ENCODE peak calls at places on chromosomes 12 and 14, in seven cellular contexts. A is HCT116, U is K562, Q is SK-N-SH, G is H1, O is GM12878, N is HepG2. I is an unnamed sample.

GRCh38 chr12:116547955-116548471 is 11.2 kb upstream of the MAP1LC3B2 start:
- DNase-seq in A (no peak), U (peak; percentile 30), Q (no peak), G (no peak), O (no peak), N (no peak), I (no peak)

GRCh38 chr12:1504304-1505150 is 89.9 kb downstream of the FBXL14 start:
- DNase-seq in A (no peak), U (no peak), Q (no peak), G (peak; percentile 22), O (no peak), N (no peak), I (no peak)

GRCh38 chr14:58245562-58245961 is 919 bp downstream of the PSMA3 start:
- DNase-seq in A (no peak), U (no peak), Q (no peak), G (no peak), O (no peak), N (no peak), I (no peak)

GRCh38 chr12:68418137-68418460 is 85.9 kb upstream of the MDM1 start:
- DNase-seq in A (no peak), U (no peak), Q (no peak), G (no peak), O (no peak), N (no peak), I (no peak)

GRCh38 chr14:89000007-89000942 is 175.8 kb downstream of the TTC8 start:
- DNase-seq in A (peak; percentile 53), U (peak; percentile 56), Q (no peak), G (no peak), O (no peak), N (peak; percentile 29), I (peak; percentile 16)

GRCh38 chr12:119102714-119103113 is 76.0 kb upstream of the HSPB8 start:
- DNase-seq in A (no peak), U (no peak), Q (no peak), G (no peak), O (no peak), N (no peak), I (no peak)

GRCh38 chr12:83933615-83934014 is 979.0 kb downstream of the SLC6A15 start:
- DNase-seq in A (no peak), U (no peak), Q (no peak), G (no peak), O (no peak), N (no peak), I (no peak)

GRCh38 chr12:89439946-89440345 is 84.7 kb downstream of the GALNT4 start:
- DNase-seq in A (no peak), U (no peak), Q (no peak), G (no peak), O (no peak), N (no peak), I (no peak)

GRCh38 chr12:106353178-106353577 is 4.4 kb upstream of the POLR3B start:
- DNase-seq in A (no peak), U (no peak), Q (no peak), G (no peak), O (no peak), N (no peak), I (no peak)

GRCh38 chr12:130162771-130163460 is 652 bp downstream of the FZD10 start:
- DNase-seq in A (no peak), U (no peak), Q (peak; percentile 55), G (peak; percentile 65), O (no peak), N (no peak), I (no peak)

GRCh38 chr12:25996677-25997076 is 38.2 kb downstream of the RASSF8 start:
- DNase-seq in A (no peak), U (no peak), Q (no peak), G (no peak), O (no peak), N (no peak), I (no peak)

GRCh38 chr12:82874935-82875334 is 188.2 kb downstream of the TMTC2 start:
- DNase-seq in A (no peak), U (no peak), Q (no peak), G (no peak), O (no peak), N (no peak), I (no peak)

GRCh38 chr12:50232771-50233209 is 50.5 kb downstream of the LIMA1 start:
- DNase-seq in A (no peak), U (no peak), Q (peak; percentile 52), G (no peak), O (no peak), N (no peak), I (no peak)

GRCh38 chr12:15152456-15152855 is 68.8 kb downstream of the RERG start:
- DNase-seq in A (no peak), U (no peak), Q (no peak), G (no peak), O (no peak), N (no peak), I (no peak)
- H3K9ac ChIP-seq in A (no peak overlapping the region), U (no peak overlapping the region), Q (no peak overlapping the region), G (no peak overlapping the region), O (no peak overlapping the region), N (no peak overlapping the region), I (no peak overlapping the region)

DNA sequence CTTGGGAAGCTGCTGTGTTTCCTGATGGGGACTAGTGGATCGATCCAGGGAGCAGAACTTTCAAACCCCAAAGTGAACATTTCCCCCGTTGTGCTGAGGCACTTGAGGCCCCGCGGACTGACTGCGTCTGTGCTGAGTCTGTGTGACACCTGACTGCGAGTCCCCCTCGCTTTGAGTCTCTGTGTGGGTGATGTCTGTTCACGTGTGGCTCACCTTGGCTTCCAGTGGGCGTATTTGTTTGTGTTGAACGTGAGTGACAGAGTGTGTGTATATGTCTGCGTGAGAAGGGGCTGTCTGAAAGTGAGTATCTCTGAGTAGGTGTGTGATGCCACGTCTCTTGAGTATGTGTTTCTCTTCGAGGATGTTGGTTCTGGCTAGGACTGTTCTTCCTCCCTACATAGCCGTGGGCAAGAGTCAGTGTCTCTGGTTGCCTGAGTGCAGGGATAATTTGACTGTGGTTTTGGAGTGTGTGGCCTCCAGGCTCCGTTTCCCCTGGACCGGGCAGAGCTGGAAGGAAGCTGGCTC is 1.3 kb downstream of the TEAD4 start:
- DNase-seq in A (no peak), U (peak; percentile 16), Q (no peak), G (peak; percentile 57), O (no peak), N (peak; percentile 34), I (no peak)
- TF ChIP-seq YY1 in A (no peak), U (no peak), Q (no peak), G (no peak), O (no peak), N (no peak), I (no peak)

DNA sequence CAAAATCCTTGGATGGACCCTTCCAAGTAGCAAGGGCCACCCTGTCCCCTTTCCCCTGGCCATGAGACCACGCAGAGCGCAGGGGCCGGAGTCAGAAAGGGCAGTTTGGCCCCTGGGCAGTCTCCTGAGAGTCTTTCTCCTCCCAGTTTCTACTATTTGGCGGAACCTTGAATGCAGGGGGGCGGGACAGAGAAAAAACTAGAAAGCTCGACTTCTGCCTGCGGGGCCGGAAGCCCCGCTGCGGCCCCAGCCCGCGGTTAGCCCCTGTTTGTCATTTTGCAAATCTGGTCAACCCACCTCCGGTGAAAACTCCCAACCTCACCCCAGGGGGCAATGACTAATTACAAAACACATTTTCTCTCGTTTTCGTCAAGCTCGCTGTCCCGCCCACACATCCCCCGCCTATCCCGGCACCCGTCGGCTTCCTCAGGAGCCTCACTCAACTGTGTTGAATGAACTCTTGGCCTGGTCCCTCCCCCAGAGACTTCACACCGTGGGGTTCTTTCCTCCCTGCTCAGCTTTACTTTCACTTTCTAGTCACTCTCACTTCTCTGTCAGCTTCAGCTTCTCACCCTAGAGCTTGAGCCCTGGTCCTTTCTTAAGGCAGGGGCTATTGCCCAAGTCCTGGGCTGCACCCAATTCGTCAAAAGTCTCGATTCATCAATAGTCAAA is 66.7 kb downstream of the IRF2BPL start:
- DNase-seq in A (peak; percentile 98), U (peak; percentile 81), Q (no peak), G (peak; percentile 94), O (peak; percentile 100), N (peak; percentile 94), I (peak; percentile 100)
- H3K9ac ChIP-seq in A (peak overlapping the region; percentile 74), U (peak overlapping the region; percentile 68), Q (peak overlapping the region; percentile 52), G (peak overlapping the region; percentile 78), O (peak overlapping the region; percentile 95), N (peak overlapping the region; percentile 57), I (peak overlapping the region; percentile 66)

GRCh38 chr14:105884808-105885281 is 358.5 kb downstream of the TMEM121 start:
- DNase-seq in A (no peak), U (no peak), Q (no peak), G (no peak), O (no peak), N (no peak), I (no peak)
- TF ChIP-seq YY1 in A (no peak), U (no peak), Q (no peak), G (no peak), O (no peak), N (no peak), I (no peak)

GRCh38 chr12:76719642-76720041 is 44.3 kb upstream of the ZDHHC17 start:
- DNase-seq in A (no peak), U (no peak), Q (no peak), G (no peak), O (no peak), N (no peak), I (no peak)
- H3K9ac ChIP-seq in A (no peak overlapping the region), U (no peak overlapping the region), Q (peak overlapping the region; percentile 17), G (no peak overlapping the region), O (no peak overlapping the region), N (no peak overlapping the region), I (no peak overlapping the region)

DNA sequence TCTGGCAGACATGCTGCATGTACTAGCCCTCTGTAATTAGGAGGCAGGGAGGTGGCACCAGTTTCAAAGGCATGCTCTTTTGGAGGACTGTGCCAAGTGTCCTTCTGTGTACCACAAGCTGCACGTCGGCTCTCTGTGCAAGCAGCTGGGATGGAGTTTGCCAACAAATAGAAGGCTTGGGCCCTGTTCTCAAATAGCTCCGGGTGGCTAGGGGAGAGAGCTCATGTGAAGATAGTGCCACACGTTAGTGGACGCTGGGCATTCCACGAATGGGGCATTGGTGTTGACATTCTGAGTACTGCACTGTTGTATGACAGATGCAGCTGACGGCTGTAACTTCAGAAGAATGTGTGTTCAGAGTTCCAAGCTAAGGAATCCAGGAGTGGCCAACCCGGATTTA is 4.4 kb downstream of the AACS start:
- DNase-seq in A (no peak), U (no peak), Q (no peak), G (no peak), O (no peak), N (no peak), I (no peak)
- TF ChIP-seq YY1 in A (no peak), U (no peak), Q (no peak), G (no peak), O (no peak), N (no peak), I (no peak)